ENCODE peak calls at places on chromosomes 16 and 17, in ten cellular contexts. One of them, this sample, is unnamed.

GRCh38 chr16:68040506-68041288 is 17.6 kb downstream of the DUS2 start:
- DNase-seq in astrocyte of the hippocampus: peak; percentile 82
- DNase-seq in stimulated activated CD4-positive, alpha-beta T cell treated with anti-CD3 and anti-CD28 coated beads, TNF-alpha, amount 100 ng/mL, for 1 hour: peak; percentile 86
- DNase-seq in H9: peak; percentile 90
- DNase-seq in H54: peak; percentile 45
- DNase-seq in ecto neural progenitor cell: peak; percentile 86
- DNase-seq in SK-N-SH: peak; percentile 82
- DNase-seq in substantia nigra: peak; percentile 72
- DNase-seq in NCI-H2171 treated with DMSO at 0.1 percent for 48 hours: peak; percentile 50
- DNase-seq in left kidney: peak; percentile 83
- DNase-seq in this sample: peak; percentile 64

GRCh38 chr16:65700599-65700998 is 578.7 kb upstream of the CDH11 start:
- DNase-seq in NCI-H2171 treated with DMSO at 0.1 percent for 48 hours: no peak
- DNase-seq in H9: no peak
- DNase-seq in ecto neural progenitor cell: no peak
- DNase-seq in substantia nigra: no peak
- DNase-seq in stimulated activated CD4-positive, alpha-beta T cell treated with anti-CD3 and anti-CD28 coated beads, TNF-alpha, amount 100 ng/mL, for 1 hour: no peak
- DNase-seq in astrocyte of the hippocampus: no peak
- DNase-seq in H54: no peak
- DNase-seq in left kidney: no peak
- DNase-seq in SK-N-SH: no peak
- DNase-seq in this sample: no peak

GRCh38 chr17:67196422-67196821 is 48.6 kb downstream of the HELZ start:
- DNase-seq in H54: no peak
- DNase-seq in NCI-H2171 treated with DMSO at 0.1 percent for 48 hours: no peak
- DNase-seq in astrocyte of the hippocampus: no peak
- DNase-seq in substantia nigra: no peak
- DNase-seq in SK-N-SH: no peak
- DNase-seq in left kidney: no peak
- DNase-seq in ecto neural progenitor cell: no peak
- DNase-seq in stimulated activated CD4-positive, alpha-beta T cell treated with anti-CD3 and anti-CD28 coated beads, TNF-alpha, amount 100 ng/mL, for 1 hour: no peak
- DNase-seq in H9: no peak
- DNase-seq in this sample: no peak

GRCh38 chr16:2827481-2827790 is 2.7 kb upstream of the ZG16B start:
- DNase-seq in left kidney: no peak
- DNase-seq in astrocyte of the hippocampus: no peak
- DNase-seq in H54: no peak
- DNase-seq in NCI-H2171 treated with DMSO at 0.1 percent for 48 hours: peak; percentile 38
- DNase-seq in substantia nigra: no peak
- DNase-seq in H9: no peak
- DNase-seq in ecto neural progenitor cell: no peak
- DNase-seq in stimulated activated CD4-positive, alpha-beta T cell treated with anti-CD3 and anti-CD28 coated beads, TNF-alpha, amount 100 ng/mL, for 1 hour: no peak
- DNase-seq in SK-N-SH: no peak
- DNase-seq in this sample: no peak

GRCh38 chr17:79925242-79925957 is 86.2 kb upstream of the CBX4 start:
- DNase-seq in NCI-H2171 treated with DMSO at 0.1 percent for 48 hours: no peak
- DNase-seq in ecto neural progenitor cell: no peak
- DNase-seq in stimulated activated CD4-positive, alpha-beta T cell treated with anti-CD3 and anti-CD28 coated beads, TNF-alpha, amount 100 ng/mL, for 1 hour: no peak
- DNase-seq in left kidney: peak; percentile 80
- DNase-seq in substantia nigra: peak; percentile 45
- DNase-seq in SK-N-SH: no peak
- DNase-seq in H9: no peak
- DNase-seq in astrocyte of the hippocampus: peak; percentile 84
- DNase-seq in H54: peak; percentile 83
- DNase-seq in this sample: peak; percentile 95

GRCh38 chr16:49575352-49576172 is 202.0 kb downstream of the C16orf78 start:
- DNase-seq in ecto neural progenitor cell: no peak
- DNase-seq in stimulated activated CD4-positive, alpha-beta T cell treated with anti-CD3 and anti-CD28 coated beads, TNF-alpha, amount 100 ng/mL, for 1 hour: no peak
- DNase-seq in H54: no peak
- DNase-seq in NCI-H2171 treated with DMSO at 0.1 percent for 48 hours: no peak
- DNase-seq in H9: peak; percentile 66
- DNase-seq in left kidney: peak; percentile 81
- DNase-seq in substantia nigra: peak; percentile 47
- DNase-seq in astrocyte of the hippocampus: no peak
- DNase-seq in SK-N-SH: no peak
- DNase-seq in this sample: no peak

GRCh38 chr16:28064706-28065249 is 1.3 kb upstream of the GSG1L start:
- DNase-seq in stimulated activated CD4-positive, alpha-beta T cell treated with anti-CD3 and anti-CD28 coated beads, TNF-alpha, amount 100 ng/mL, for 1 hour: no peak
- DNase-seq in astrocyte of the hippocampus: no peak
- DNase-seq in NCI-H2171 treated with DMSO at 0.1 percent for 48 hours: no peak
- DNase-seq in ecto neural progenitor cell: no peak
- DNase-seq in substantia nigra: no peak
- DNase-seq in H54: no peak
- DNase-seq in left kidney: no peak
- DNase-seq in SK-N-SH: no peak
- DNase-seq in H9: no peak
- DNase-seq in this sample: no peak

GRCh38 chr17:76909971-76910760 is 42.0 kb downstream of the MGAT5B start:
- DNase-seq in left kidney: peak; percentile 96
- DNase-seq in NCI-H2171 treated with DMSO at 0.1 percent for 48 hours: no peak
- DNase-seq in astrocyte of the hippocampus: peak; percentile 78
- DNase-seq in H54: peak; percentile 68
- DNase-seq in H9: peak; percentile 89
- DNase-seq in ecto neural progenitor cell: peak; percentile 91
- DNase-seq in substantia nigra: no peak
- DNase-seq in stimulated activated CD4-positive, alpha-beta T cell treated with anti-CD3 and anti-CD28 coated beads, TNF-alpha, amount 100 ng/mL, for 1 hour: no peak
- DNase-seq in SK-N-SH: no peak
- DNase-seq in this sample: peak; percentile 60

GRCh38 chr16:46629331-46629843 is 8.2 kb upstream of the SHCBP1 start:
- DNase-seq in SK-N-SH: peak; percentile 56
- DNase-seq in astrocyte of the hippocampus: peak; percentile 63
- DNase-seq in left kidney: peak; percentile 50
- DNase-seq in H54: peak; percentile 53
- DNase-seq in H9: peak; percentile 63
- DNase-seq in NCI-H2171 treated with DMSO at 0.1 percent for 48 hours: peak; percentile 19
- DNase-seq in stimulated activated CD4-positive, alpha-beta T cell treated with anti-CD3 and anti-CD28 coated beads, TNF-alpha, amount 100 ng/mL, for 1 hour: no peak
- DNase-seq in substantia nigra: no peak
- DNase-seq in ecto neural progenitor cell: peak; percentile 54
- DNase-seq in this sample: peak; percentile 77